ENCODE peak calls at places on chromosomes 11 and 22, in four cellular contexts. C is upper lobe of right lung, K is AG10803, R is AG09309. Y is an unnamed sample.

GRCh38 chr22:42180349-42180842 is 49.8 kb upstream of the CYP2D6 start:
- DNase-seq in C (no peak), K (peak), R (no peak), Y (no peak)

GRCh38 chr22:21651521-21652009 is 9.5 kb downstream of the SDF2L1 start:
- DNase-seq in C (no peak), K (no peak), R (no peak), Y (no peak)

GRCh38 chr11:108324587-108324986 is 101.7 kb downstream of the ATM start:
- DNase-seq in C (no peak), K (peak), R (peak), Y (no peak)

GRCh38 chr11:111762981-111763643 is 3.1 kb downstream of the PPP2R1B start:
- DNase-seq in C (no peak), K (no peak), R (no peak), Y (no peak)

GRCh38 chr22:35894937-35895708 is 133.5 kb downstream of the RBFOX2 start:
- DNase-seq in C (no peak), K (peak), R (peak), Y (no peak)

GRCh38 chr11:120326845-120327281 is 1.8 kb downstream of the TLCD5 start:
- DNase-seq in C (no peak), K (no peak), R (no peak), Y (no peak)

GRCh38 chr11:107801641-107802040 is 56.9 kb downstream of the SLC35F2 start:
- DNase-seq in C (no peak), K (no peak), R (no peak), Y (no peak)

GRCh38 chr11:25838918-25839611 is 492.9 kb upstream of the ANO3 start:
- DNase-seq in C (no peak), K (no peak), R (no peak), Y (no peak)

GRCh38 chr22:27881404-27881803 is 37.7 kb downstream of the PITPNB start:
- DNase-seq in C (no peak), K (peak), R (no peak), Y (no peak)

GRCh38 chr11:79088967-79089366 is 351.9 kb downstream of the TENM4 start:
- DNase-seq in C (no peak), K (no peak), R (no peak), Y (no peak)

GRCh38 chr22:42461511-42461910 is 29.3 kb upstream of the NFAM1 start:
- DNase-seq in C (no peak), K (no peak), R (no peak), Y (no peak)

GRCh38 chr11:118841469-118842222 is 42.0 kb upstream of the CXCR5 start:
- DNase-seq in C (no peak), K (no peak), R (no peak), Y (no peak)

GRCh38 chr22:26143801-26144325 is 25.4 kb upstream of the SEZ6L start:
- DNase-seq in C (no peak), K (no peak), R (no peak), Y (no peak)

GRCh38 chr11:74672332-74672955 is 58.8 kb downstream of the CHRDL2 start:
- DNase-seq in C (no peak), K (peak), R (no peak), Y (no peak)

GRCh38 chr11:62150887-62151736 is 27.3 kb downstream of the INCENP start:
- DNase-seq in C (peak), K (no peak), R (no peak), Y (peak)

GRCh38 chr11:105245781-105246315 is 106.3 kb upstream of the CARD18 start:
- DNase-seq in C (no peak), K (no peak), R (no peak), Y (no peak)

GRCh38 chr11:57566035-57566504 is 1.4 kb downstream of the UBE2L6 start:
- DNase-seq in C (no peak), K (peak), R (peak), Y (no peak)

GRCh38 chr11:64449381-64450167 is 90.6 kb downstream of the RPS6KA4 start:
- DNase-seq in C (peak), K (peak), R (no peak), Y (peak)

GRCh38 chr22:22748297-22748743 is 103.9 kb downstream of the GGTLC2 start:
- DNase-seq in C (no peak), K (peak), R (peak), Y (no peak)

GRCh38 chr11:1155274-1155693 is 2.5 kb upstream of the MUC5AC start:
- DNase-seq in C (no peak), K (no peak), R (no peak), Y (no peak)

GRCh38 chr11:32100495-32100894 is 9.6 kb downstream of the RCN1 start:
- DNase-seq in C (no peak), K (no peak), R (no peak), Y (no peak)

GRCh38 chr11:9568854-9569587 is 4.4 kb upstream of the WEE1 start:
- DNase-seq in C (no peak), K (peak), R (peak), Y (no peak)

GRCh38 chr11:84673753-84674152 is 953.4 kb downstream of the DLG2 start:
- DNase-seq in C (no peak), K (peak), R (no peak), Y (no peak)

GRCh38 chr11:122754553-122755322 is 83.6 kb upstream of the CRTAM start:
- DNase-seq in C (no peak), K (no peak), R (no peak), Y (no peak)

DNA sequence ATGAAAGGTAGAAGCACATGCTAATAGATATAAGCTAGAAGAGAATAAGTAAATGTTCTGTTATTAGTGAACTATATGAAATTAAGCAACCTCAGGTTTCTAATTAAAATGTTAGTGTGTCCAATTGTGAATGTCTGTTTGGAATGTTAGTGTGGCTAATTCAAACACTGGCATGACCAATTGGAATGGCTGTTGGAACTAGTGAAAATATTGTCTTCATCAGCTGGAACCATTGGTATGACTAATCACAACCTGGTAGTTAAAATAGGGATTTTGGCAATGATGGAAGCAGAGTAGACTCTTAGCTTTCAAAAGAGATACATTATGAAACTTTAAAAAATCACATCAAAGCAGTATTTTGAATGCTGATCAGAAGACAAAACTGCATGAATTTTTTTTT is 66.8 kb downstream of the CYB5R2 start:
- DNase-seq in C (no peak), K (peak), R (no peak), Y (no peak)
- H3K4me3 ChIP-seq in C (no peak), K (no peak), R (no peak), Y (no peak)

GRCh38 chr11:34886609-34887008 is 29.6 kb downstream of the APIP start:
- DNase-seq in C (no peak), K (no peak), R (no peak), Y (no peak)
- H3K4me3 ChIP-seq in C (no peak), K (no peak), R (no peak), Y (no peak)

GRCh38 chr22:31246687-31247086 is 34.6 kb downstream of the LIMK2 start:
- DNase-seq in C (no peak), K (no peak), R (no peak), Y (no peak)

GRCh38 chr22:31248138-31248745 is 36.1 kb downstream of the LIMK2 start:
- DNase-seq in C (peak), K (peak), R (peak), Y (peak)

GRCh38 chr22:31247726-31248125 is 35.6 kb downstream of the LIMK2 start:
- DNase-seq in C (no peak), K (no peak), R (no peak), Y (no peak)

GRCh38 chr22:31250740-31251330 is 38.7 kb downstream of the LIMK2 start:
- DNase-seq in C (no peak), K (peak), R (no peak), Y (no peak)

DNA sequence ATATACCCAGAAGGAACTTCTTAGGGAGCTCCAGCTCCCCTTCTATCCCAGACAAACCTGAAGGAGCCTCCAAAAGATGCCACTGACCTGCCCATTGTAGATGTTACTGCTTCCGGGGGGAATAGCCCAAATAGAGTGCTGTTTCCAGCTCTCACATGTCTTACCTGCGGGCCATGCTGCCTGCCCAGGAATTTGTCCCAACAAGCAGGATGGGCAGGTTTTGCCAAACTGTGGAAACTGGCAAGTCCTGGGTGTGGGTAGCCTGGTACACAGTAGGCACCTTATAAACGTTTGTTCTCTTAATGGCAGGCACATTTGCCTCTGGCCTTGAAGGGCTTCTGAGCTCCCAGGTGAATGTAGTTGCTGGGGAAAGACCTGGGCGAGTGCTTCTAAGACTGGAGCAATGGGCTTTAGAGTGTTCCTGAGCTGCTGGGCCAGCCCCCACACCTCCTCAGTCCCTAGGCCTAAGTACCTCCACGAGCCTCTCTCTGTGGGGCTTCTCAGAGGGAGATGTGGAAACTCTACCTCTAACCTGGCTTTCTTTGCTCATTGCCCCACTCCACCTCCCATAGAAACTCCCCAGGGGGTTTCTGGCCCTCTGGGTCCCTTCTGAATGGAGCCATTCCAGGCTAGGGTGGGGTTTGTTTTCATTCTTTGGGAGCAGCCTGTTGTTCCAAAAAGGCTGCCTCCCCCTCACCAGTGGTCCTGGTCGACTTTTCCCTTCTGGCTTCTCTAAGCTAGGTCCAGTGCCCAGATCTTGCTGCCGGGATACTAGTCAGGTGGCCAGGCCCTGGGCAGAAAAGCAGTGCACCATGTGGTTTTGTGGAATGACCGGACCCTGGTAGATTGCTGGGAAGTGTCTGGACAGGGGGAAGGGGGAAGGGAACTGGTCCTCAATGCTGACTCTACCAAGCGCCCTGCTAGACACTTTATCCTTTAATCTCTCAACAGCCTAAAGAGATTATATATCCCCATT is 37.2 kb downstream of the LIMK2 start:
- DNase-seq in C (no peak), K (no peak), R (no peak), Y (no peak)
- H3K4me3 ChIP-seq in C (peak), K (peak), R (peak), Y (no peak)

DNA sequence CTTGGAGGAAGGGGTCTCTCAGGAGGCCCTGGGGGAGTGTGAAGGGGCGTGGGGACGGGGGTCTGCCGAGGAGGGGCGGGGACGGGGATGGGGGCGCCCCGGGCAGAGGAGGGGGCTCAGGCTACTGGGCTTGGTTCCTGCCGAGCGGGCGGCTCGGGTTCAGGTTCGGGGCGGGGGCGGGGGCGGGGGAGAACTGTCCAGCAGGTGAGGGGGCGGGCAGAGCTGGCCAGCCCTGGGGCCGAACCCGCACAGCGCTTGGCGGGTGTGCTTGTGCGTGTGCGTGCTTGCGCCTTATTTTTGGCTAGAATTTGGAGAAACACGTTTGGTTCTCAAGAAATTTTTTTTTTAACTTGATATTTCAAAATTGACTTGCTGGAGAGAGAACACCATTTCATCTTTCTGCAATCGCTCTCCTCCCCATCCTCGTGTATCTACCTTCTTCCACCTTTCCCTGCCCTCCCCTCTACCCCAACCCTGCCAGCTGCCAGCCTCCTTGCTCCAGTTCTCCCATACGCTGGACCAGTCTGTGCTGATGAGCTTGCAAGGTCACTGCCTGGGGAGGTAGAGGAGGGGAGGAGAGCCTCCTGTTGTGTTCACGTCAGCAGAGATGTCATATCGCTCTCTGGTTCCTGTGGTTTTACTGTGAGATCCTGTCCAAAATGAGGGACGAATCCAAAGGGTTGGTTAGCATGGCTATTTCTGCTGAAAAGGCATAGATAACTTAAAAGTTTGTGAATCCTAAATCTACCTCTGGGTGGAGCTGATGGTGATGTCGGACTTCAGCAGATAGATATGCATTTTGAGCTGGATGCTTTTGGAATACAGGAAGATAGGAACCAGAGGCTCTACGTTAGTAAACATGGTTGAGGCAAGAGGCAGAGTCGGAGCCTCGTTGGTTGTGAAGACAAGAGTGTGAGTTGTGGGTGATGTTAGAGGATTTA is 668 bp downstream of the MADD start:
- DNase-seq in C (peak), K (peak), R (no peak), Y (peak)
- H3K4me3 ChIP-seq in C (peak), K (peak), R (peak), Y (peak)

Y was measured in spleen.